ENCODE peak calls at places on chromosomes 4 and X, in nine cellular contexts. Z is adipocyte; P is WERI-Rb-1; G is tibial nerve; H is effector memory CD4-positive, alpha-beta T cell; C is fibroblast of lung; A is heart right ventricle; T is cardiac muscle cell; D is CD4-positive, alpha-beta memory T cell. W is an unnamed sample.
A peak's percentile ranks its signal among the peaks of the same experiment; 100 is the strongest.

GRCh38 chr4:8747896-8748575 is 123.6 kb downstream of the HMX1 start:
- DNase-seq in Z (no peak), G (peak; percentile 1), T (no peak), D (no peak), H (no peak), A (no peak), C (no peak), P (peak; percentile 4), W (no peak)

GRCh38 chrX:12949927-12950656 is 24.8 kb upstream of the TMSB4X start:
- DNase-seq in G (peak; percentile 66), C (peak; percentile 87), Z (peak; percentile 89), P (no peak), D (peak; percentile 91), T (peak; percentile 90), A (peak; percentile 50), H (peak; percentile 78), W (peak; percentile 66)

GRCh38 chr4:38387348-38387747 is 276.7 kb upstream of the KLF3 start:
- DNase-seq in T (peak; percentile 97), C (peak; percentile 92), Z (peak; percentile 81), P (no peak), A (peak; percentile 26), G (peak; percentile 61), D (no peak), H (no peak), W (no peak)

GRCh38 chr4:76120199-76120598 is 28.0 kb downstream of the NUP54 start:
- DNase-seq in T (no peak), A (no peak), P (no peak), G (no peak), Z (no peak), H (no peak), D (no peak), C (no peak), W (no peak)

GRCh38 chr4:6658635-6659075 is 18.2 kb downstream of the MRFAP1 start:
- DNase-seq in A (peak; percentile 59), D (peak; percentile 74), C (peak; percentile 55), P (no peak), T (peak; percentile 72), G (no peak), H (peak; percentile 37), Z (peak; percentile 58), W (peak; percentile 45)

GRCh38 chrX:18702362-18703195 is 4.9 kb upstream of the PPEF1 start:
- DNase-seq in H (no peak), C (peak; percentile 43), G (no peak), D (no peak), Z (peak; percentile 75), P (no peak), T (peak; percentile 75), A (no peak), W (no peak)

GRCh38 chr4:39514888-39515401 is 12.3 kb downstream of the UGDH start:
- DNase-seq in C (peak; percentile 14), T (no peak), P (no peak), G (no peak), D (no peak), Z (peak; percentile 55), A (no peak), H (no peak), W (no peak)

GRCh38 chr4:156497486-156497885 is 474.1 kb downstream of the PDGFC start:
- DNase-seq in C (no peak), P (peak; percentile 84), H (no peak), Z (no peak), T (no peak), G (no peak), A (no peak), D (no peak), W (no peak)

GRCh38 chrX:125757794-125758564 is 408.1 kb downstream of the DCAF12L2 start:
- DNase-seq in T (no peak), D (no peak), A (peak; percentile 11), C (no peak), Z (no peak), P (no peak), H (no peak), G (no peak), W (no peak)

GRCh38 chr4:87097075-87097474 is 123.3 kb downstream of the KLHL8 start:
- DNase-seq in P (no peak), H (no peak), G (no peak), A (no peak), D (no peak), C (no peak), T (no peak), Z (no peak), W (no peak)

GRCh38 chrX:13029341-13029740 is 15.1 kb downstream of the FAM9C start:
- DNase-seq in T (peak; percentile 59), Z (peak; percentile 77), C (peak; percentile 55), P (no peak), A (peak; percentile 33), H (no peak), G (peak; percentile 32), D (no peak), W (no peak)

GRCh38 chrX:154040307-154040756 is 20.6 kb upstream of the IRAK1 start:
- DNase-seq in A (no peak), P (no peak), Z (peak; percentile 82), D (no peak), T (peak; percentile 84), G (no peak), H (no peak), C (peak; percentile 80), W (no peak)

GRCh38 chr4:74378573-74378972 is 13.6 kb downstream of the EREG start:
- DNase-seq in C (peak; percentile 17), T (peak; percentile 59), Z (no peak), P (no peak), A (no peak), G (no peak), H (no peak), D (no peak), W (no peak)

GRCh38 chr4:164613761-164614277 is 140.1 kb upstream of the SMIM31 start:
- DNase-seq in C (peak; percentile 46), G (no peak), T (no peak), A (no peak), Z (no peak), D (no peak), H (no peak), P (no peak), W (no peak)

GRCh38 chr4:114658179-114658578 is 59.6 kb downstream of the UGT8 start:
- DNase-seq in H (no peak), A (no peak), T (no peak), P (no peak), C (no peak), D (no peak), G (no peak), Z (no peak), W (no peak)

GRCh38 chr4:7421356-7422097 is 13.2 kb downstream of the PSAPL1 start:
- DNase-seq in C (no peak), D (no peak), P (peak; percentile 4), H (no peak), T (no peak), A (no peak), Z (no peak), G (no peak), W (no peak)

GRCh38 chrX:107076158-107076557 is 42.5 kb downstream of the RBM41 start:
- DNase-seq in G (no peak), T (no peak), Z (no peak), P (no peak), H (no peak), C (no peak), D (no peak), A (no peak), W (no peak)
- H3K9me3 ChIP-seq in G (peaks cover 18% of the 10 kb centered on the region), T (peaks cover 4% of the 10 kb centered on the region), Z (peaks cover 60% of the 10 kb centered on the region), P (no peaks in the 10 kb centered on the region), H (no peaks in the 10 kb centered on the region), C (no peaks in the 10 kb centered on the region), D (peaks cover 4% of the 10 kb centered on the region), A (peaks cover 14% of the 10 kb centered on the region), W (no peaks in the 10 kb centered on the region)

GRCh38 chr4:132767901-132768300 is 381.2 kb upstream of the PCDH10 start:
- DNase-seq in Z (peak; percentile 38), P (no peak), A (no peak), G (no peak), C (no peak), D (no peak), H (no peak), T (no peak), W (no peak)

GRCh38 chr4:132759199-132759780 is 389.8 kb upstream of the PCDH10 start:
- DNase-seq in C (no peak), G (no peak), A (no peak), P (no peak), H (no peak), Z (no peak), D (no peak), T (no peak), W (no peak)

GRCh38 chr4:132763465-132763864 is 385.6 kb upstream of the PCDH10 start:
- DNase-seq in G (no peak), A (no peak), Z (no peak), H (no peak), D (no peak), T (no peak), C (no peak), P (no peak), W (no peak)
- H3K9me3 ChIP-seq in G (no peaks in the 10 kb centered on the region), A (no peaks in the 10 kb centered on the region), Z (no peaks in the 10 kb centered on the region), H (no peaks in the 10 kb centered on the region), D (no peaks in the 10 kb centered on the region), T (no peaks in the 10 kb centered on the region), C (no peaks in the 10 kb centered on the region), P (no peaks in the 10 kb centered on the region), W (no peaks in the 10 kb centered on the region)

DNA sequence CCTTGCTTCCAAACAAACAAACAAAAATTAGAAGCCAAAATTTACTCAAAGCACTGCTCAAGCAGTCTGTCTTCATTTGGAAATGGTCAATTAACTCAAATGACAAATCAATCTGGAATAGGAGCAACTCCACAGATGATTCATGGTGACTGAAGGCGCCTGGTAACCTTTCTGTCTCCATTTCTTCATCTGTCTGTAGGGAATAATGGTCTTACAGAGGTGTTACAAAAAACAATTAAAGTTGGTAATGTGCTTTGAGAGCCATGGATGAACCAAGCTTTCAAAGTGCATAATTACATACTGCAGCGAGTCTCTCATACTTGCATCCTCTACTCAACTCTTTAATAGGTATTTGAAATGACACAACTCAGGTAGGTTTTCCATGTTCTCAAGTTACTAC is 38.3 kb upstream of the STAG2 start:
- DNase-seq in Z (no peak), D (no peak), H (no peak), P (no peak), T (no peak), C (peak; percentile 14), A (no peak), G (no peak), W (no peak)
- H3K9me3 ChIP-seq in Z (no peaks in the 10 kb centered on the region), D (no peaks in the 10 kb centered on the region), H (no peaks in the 10 kb centered on the region), P (no peaks in the 10 kb centered on the region), T (no peaks in the 10 kb centered on the region), C (no peaks in the 10 kb centered on the region), A (no peaks in the 10 kb centered on the region), G (no peaks in the 10 kb centered on the region), W (no peaks in the 10 kb centered on the region)

DNA sequence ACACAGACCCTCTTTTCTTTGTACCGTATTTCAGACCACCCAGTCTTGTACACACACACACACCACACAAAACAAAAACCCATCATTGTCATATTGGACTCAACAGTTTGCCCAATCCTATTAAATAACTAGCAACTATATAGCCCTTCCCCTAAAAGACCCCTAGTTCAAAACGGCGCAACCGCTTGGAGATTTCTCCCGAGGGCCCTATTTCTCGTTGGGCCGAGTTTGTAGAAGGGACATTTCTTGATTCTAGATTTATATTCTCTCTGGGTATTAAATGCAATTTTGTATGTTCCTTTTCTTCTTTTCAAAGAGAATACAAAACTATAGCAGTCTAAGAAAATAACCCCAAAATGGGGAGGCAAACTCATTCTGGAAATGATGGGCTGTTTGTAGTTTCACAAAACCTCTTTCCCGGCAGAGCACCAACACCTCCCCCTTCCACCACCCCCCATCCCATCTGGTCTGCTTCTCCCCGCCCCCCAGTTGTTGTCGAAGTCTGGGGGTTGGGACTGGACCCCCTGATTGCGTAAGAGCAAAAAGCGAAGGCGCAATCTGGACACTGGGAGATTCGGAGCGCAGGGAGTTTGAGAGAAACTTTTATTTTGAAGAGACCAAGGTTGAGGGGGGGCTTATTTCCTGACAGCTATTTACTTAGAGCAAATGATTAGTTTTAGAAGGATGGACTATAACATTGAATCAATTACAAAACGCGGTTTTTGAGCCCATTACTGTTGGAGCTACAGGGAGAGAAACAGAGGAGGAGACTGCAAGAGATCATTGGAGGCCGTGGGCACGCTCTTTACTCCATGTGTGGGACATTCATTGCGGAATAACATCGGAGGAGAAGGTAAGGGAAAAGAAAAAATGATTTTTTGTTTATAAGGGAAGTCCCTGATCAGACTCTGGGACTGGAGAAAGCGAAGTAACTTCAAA is at the start of gene PDGFRA:
- DNase-seq in C (peak; percentile 84), G (peak; percentile 70), T (peak; percentile 99), P (no peak), H (no peak), D (no peak), A (peak; percentile 58), Z (peak; percentile 96), W (no peak)
- H3K9me3 ChIP-seq in C (no peaks in the 10 kb centered on the region), G (no peaks in the 10 kb centered on the region), T (no peaks in the 10 kb centered on the region), P (peaks cover 11% of the 10 kb centered on the region), H (no peaks in the 10 kb centered on the region), D (no peaks in the 10 kb centered on the region), A (no peaks in the 10 kb centered on the region), Z (no peaks in the 10 kb centered on the region), W (no peaks in the 10 kb centered on the region)